ENCODE peak calls at places on chromosomes 5 and 9, in six cellular contexts. I is SK-N-SH, V is PC-3, Z is neural progenitor cell, H is HCT116, N is hepatocyte. M is an unnamed sample.

GRCh38 chr5:119397518-119398380 is 41.9 kb downstream of the TNFAIP8 start:
- DNase-seq in I (no peak), V (peak; percentile 70), Z (no peak), H (no peak), N (no peak), M (peak; percentile 88)

GRCh38 chr9:75889577-75889976 is 896 bp upstream of the PCSK5 start:
- DNase-seq in I (no peak), V (no peak), Z (no peak), H (no peak), N (no peak), M (no peak)

GRCh38 chr5:1419476-1420210 is 25.6 kb downstream of the SLC6A3 start:
- DNase-seq in I (no peak), V (no peak), Z (no peak), H (no peak), N (no peak), M (no peak)

GRCh38 chr9:126436545-126437269 is 110.1 kb downstream of the MVB12B start:
- DNase-seq in I (peak; percentile 50), V (peak; percentile 39), Z (peak; percentile 42), H (no peak), N (no peak), M (peak; percentile 65)

GRCh38 chr9:79700607-79701330 is 129.0 kb downstream of the TLE4 start:
- DNase-seq in I (no peak), V (no peak), Z (no peak), H (no peak), N (no peak), M (peak; percentile 6)

GRCh38 chr9:37969130-37969529 is 65.2 kb upstream of the SLC25A51 start:
- DNase-seq in I (no peak), V (no peak), Z (no peak), H (no peak), N (peak; percentile 87), M (peak; percentile 30)

GRCh38 chr9:87596862-87597261 is 99.2 kb downstream of the DAPK1 start:
- DNase-seq in I (no peak), V (no peak), Z (no peak), H (no peak), N (no peak), M (no peak)

GRCh38 chr9:113482341-113482740 is 18.8 kb downstream of the RGS3 start:
- DNase-seq in I (no peak), V (no peak), Z (no peak), H (no peak), N (no peak), M (no peak)

GRCh38 chr9:97176206-97176605 is 131.3 kb upstream of the CCDC180 start:
- DNase-seq in I (peak; percentile 16), V (peak; percentile 31), Z (no peak), H (no peak), N (peak; percentile 33), M (no peak)

GRCh38 chr9:17251100-17251499 is 116.3 kb downstream of the CNTLN start:
- DNase-seq in I (no peak), V (no peak), Z (no peak), H (no peak), N (no peak), M (no peak)

GRCh38 chr9:35771524-35771923 is 17.4 kb upstream of the MSMP start:
- DNase-seq in I (no peak), V (peak; percentile 69), Z (no peak), H (no peak), N (no peak), M (peak; percentile 34)

GRCh38 chr5:94240616-94241287 is 377.7 kb downstream of the KIAA0825 start:
- DNase-seq in I (peak; percentile 23), V (peak; percentile 18), Z (no peak), H (no peak), N (peak; percentile 4), M (peak; percentile 63)

GRCh38 chr9:137031904-137032639 is at the start of gene FUT7:
- DNase-seq in I (no peak), V (no peak), Z (no peak), H (no peak), N (no peak), M (no peak)

DNA sequence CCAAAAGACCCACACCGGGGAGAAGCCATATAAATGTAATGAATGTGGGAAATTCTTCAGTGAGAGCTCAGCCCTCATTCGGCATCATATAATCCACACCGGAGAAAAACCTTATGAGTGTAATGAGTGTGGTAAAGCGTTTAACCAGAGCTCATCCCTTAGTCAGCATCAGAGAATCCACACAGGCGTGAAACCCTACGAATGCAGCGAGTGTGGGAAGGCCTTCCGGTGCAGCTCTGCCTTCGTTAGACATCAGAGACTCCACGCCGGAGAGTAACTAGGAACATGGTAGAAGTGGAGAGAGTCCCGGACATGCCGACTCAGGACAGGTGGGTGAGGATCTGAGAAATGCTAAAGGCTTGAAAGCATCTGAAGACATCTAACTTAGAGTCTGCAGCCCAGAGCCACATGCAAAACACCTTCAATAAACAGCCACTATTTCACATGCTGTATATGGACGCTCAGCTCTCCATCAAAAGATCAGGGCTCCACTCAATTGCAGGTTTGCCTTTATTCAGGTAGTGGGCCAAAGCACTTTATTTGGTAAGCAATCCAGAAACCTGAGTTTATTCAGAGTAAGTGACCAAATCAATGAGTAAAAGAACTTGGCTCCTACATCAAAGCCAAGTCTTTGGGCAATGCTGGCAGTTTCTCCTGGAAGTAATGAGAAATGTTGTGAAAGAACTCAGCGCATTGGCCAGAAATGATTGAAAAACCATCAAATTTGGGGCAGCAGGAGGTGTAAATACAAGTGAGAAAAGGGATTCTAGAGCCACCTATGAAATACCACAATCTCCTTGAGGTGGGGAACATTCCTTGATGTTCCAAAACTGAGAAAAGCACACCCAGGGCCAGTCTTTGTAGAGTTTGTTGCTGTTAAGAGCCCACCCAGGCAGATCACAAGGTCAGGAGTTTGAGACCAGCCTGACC is 6.0 kb downstream of the RPL12 start:
- DNase-seq in I (no peak), V (peak; percentile 24), Z (no peak), H (no peak), N (no peak), M (peak; percentile 72)
- TF ChIP-seq EZH2phosphoT487 in I (no peak), V (no peak), Z (no peak), H (no peak), N (no peak), M (no peak)

GRCh38 chr5:147826351-147826750 is 5.1 kb downstream of the SPINK1 start:
- DNase-seq in I (no peak), V (no peak), Z (no peak), H (no peak), N (no peak), M (no peak)
- H3K27ac ChIP-seq in I (no peak overlapping the region), V (no peak overlapping the region), Z (no peak overlapping the region), H (no peak overlapping the region), N (no peak overlapping the region), M (no peak overlapping the region)

DNA sequence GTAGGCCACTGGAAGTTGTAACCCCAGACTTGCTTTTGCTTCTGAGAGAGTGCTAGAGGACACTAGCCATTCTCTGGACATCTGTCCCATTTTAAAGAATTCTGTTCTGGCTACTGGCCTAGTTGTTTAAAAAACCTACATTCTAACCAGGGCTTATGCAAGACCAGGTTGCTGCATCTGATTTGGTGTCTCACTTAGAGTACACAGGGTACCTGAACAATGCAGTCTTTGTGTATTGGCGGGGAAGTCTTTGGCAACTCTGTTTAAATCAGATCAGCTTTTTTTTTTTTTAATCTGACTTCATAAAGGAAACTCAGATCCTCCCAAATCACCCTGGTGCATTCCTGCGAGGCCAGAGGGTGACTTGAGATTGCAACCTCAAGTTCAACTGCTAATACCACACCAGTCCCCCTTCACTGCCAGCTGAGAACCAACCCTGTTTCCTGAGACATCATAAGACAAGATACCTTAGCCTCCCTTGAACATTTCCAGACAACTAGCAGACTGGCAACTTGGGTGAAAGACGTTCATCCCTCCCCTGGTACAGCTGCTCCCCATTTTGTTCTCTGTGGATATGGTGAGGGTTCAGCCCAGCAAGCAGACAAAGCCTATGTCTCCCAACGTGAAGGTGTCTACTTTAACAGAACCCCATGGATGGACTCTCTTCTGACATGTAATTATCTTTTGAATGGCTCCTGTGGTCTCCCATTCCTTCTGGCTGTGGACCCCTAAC is 27.0 kb downstream of the SKP1 start:
- DNase-seq in I (no peak), V (peak; percentile 29), Z (no peak), H (no peak), N (no peak), M (peak; percentile 12)
- TF ChIP-seq EZH2phosphoT487 in I (no peak), V (no peak), Z (no peak), H (no peak), N (no peak), M (no peak)

GRCh38 chr9:116656535-116656934 is 30.6 kb upstream of the TRIM32 start:
- DNase-seq in I (no peak), V (no peak), Z (no peak), H (no peak), N (no peak), M (peak; percentile 43)
- H3K27ac ChIP-seq in I (no peak overlapping the region), V (no peak overlapping the region), Z (no peak overlapping the region), H (no peak overlapping the region), N (no peak overlapping the region), M (peak overlapping the region; percentile 59)

GRCh38 chr9:129826344-129826743 is 2.4 kb upstream of the TOR1A start:
- DNase-seq in I (no peak), V (no peak), Z (no peak), H (no peak), N (no peak), M (peak; percentile 8)

GRCh38 chr9:129826759-129827158 is 2.8 kb upstream of the TOR1A start:
- DNase-seq in I (no peak), V (no peak), Z (no peak), H (no peak), N (no peak), M (no peak)

GRCh38 chr9:129822825-129823162 is 1.1 kb downstream of the TOR1A start:
- DNase-seq in I (no peak), V (no peak), Z (no peak), H (no peak), N (no peak), M (peak; percentile 54)

GRCh38 chr9:129823934-129824601 is at the start of gene TOR1A:
- DNase-seq in I (peak; percentile 94), V (peak; percentile 82), Z (peak; percentile 96), H (peak; percentile 94), N (peak; percentile 95), M (peak; percentile 97)

DNA sequence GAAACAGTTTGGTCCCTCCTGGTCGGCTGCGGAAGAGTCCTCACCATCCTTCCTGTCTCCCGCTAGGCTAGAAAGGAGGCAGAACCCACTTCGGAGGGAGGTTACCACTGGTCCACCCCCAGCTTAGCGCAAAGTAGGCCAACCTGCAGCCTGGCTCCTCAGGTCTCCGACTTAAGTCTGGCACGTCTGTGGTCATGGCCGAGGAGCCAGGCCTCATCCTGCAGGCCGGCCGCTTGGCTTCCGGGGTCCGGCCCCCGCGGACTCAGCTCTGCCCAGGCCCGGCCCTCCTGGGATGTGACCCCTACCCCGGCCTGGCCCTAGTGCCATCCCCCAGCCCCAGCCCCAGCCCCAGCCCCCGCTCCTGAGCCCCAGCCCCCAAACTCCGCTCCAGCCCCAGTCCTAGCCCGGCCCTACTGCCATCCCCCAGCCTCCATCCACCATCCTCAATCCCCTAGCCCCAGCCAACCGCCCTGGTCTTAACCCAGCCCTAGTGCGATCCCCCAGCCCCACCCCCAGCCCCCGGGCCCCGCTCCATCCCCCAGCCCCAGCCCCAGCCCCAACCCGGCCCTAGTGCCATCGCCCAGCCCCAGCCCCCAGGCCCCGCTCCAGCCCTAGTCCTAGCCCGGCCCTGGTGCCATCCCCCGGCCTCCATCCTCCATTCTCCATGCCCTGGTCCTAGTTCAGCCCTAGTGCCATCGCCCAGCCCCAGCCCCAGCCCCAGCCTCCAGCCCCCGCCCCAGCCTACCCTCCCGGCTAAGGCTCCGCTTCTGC is 588 bp downstream of the TOR1A start:
- DNase-seq in I (peak; percentile 76), V (peak; percentile 22), Z (peak; percentile 36), H (no peak), N (peak; percentile 55), M (peak; percentile 69)
- TF ChIP-seq EZH2phosphoT487 in I (no peak), V (no peak), Z (no peak), H (no peak), N (no peak), M (no peak)